ENCODE peak calls at places on chromosomes 11 and 22, in seven cellular contexts. One of them, this sample, is unnamed.

GRCh38 chr11:1921576-1922141 is 2.2 kb downstream of the TNNT3 start:
- DNase-seq in SK-N-SH: peak; percentile 72
- DNase-seq in HepG2: no peak
- DNase-seq in GM12878: no peak
- DNase-seq in HCT116: no peak
- DNase-seq in H1: no peak
- DNase-seq in K562: no peak
- DNase-seq in this sample: no peak

GRCh38 chr11:44621140-44621681 is 55.7 kb downstream of the CD82 start:
- DNase-seq in H1: peak; percentile 46
- DNase-seq in HCT116: peak; percentile 41
- DNase-seq in K562: peak; percentile 87
- DNase-seq in HepG2: peak; percentile 55
- DNase-seq in GM12878: no peak
- DNase-seq in SK-N-SH: peak; percentile 92
- DNase-seq in this sample: peak; percentile 71

GRCh38 chr11:78715639-78716311 is 141.1 kb upstream of the NARS2 start:
- DNase-seq in GM12878: no peak
- DNase-seq in SK-N-SH: peak; percentile 72
- DNase-seq in HCT116: peak; percentile 73
- DNase-seq in HepG2: peak; percentile 57
- DNase-seq in K562: peak; percentile 74
- DNase-seq in H1: peak; percentile 69
- DNase-seq in this sample: peak; percentile 19

GRCh38 chr11:28618426-28618825 is 510.2 kb downstream of the METTL15 start:
- DNase-seq in K562: no peak
- DNase-seq in GM12878: no peak
- DNase-seq in HepG2: no peak
- DNase-seq in H1: no peak
- DNase-seq in SK-N-SH: no peak
- DNase-seq in HCT116: no peak
- DNase-seq in this sample: no peak

GRCh38 chr11:75277991-75278790 is 37.6 kb downstream of the TPBGL start:
- DNase-seq in SK-N-SH: no peak
- DNase-seq in GM12878: no peak
- DNase-seq in H1: no peak
- DNase-seq in K562: no peak
- DNase-seq in HCT116: no peak
- DNase-seq in HepG2: no peak
- DNase-seq in this sample: no peak

GRCh38 chr11:2897048-2897447 is 11.5 kb upstream of the CDKN1C start:
- DNase-seq in SK-N-SH: no peak
- DNase-seq in H1: no peak
- DNase-seq in GM12878: no peak
- DNase-seq in K562: no peak
- DNase-seq in HepG2: no peak
- DNase-seq in HCT116: no peak
- DNase-seq in this sample: no peak

GRCh38 chr11:36744375-36745168 is 146.5 kb upstream of the RAG2 start:
- DNase-seq in HCT116: peak; percentile 46
- DNase-seq in HepG2: peak; percentile 52
- DNase-seq in SK-N-SH: peak; percentile 48
- DNase-seq in K562: peak; percentile 50
- DNase-seq in H1: peak; percentile 13
- DNase-seq in GM12878: no peak
- DNase-seq in this sample: peak; percentile 85

GRCh38 chr11:59076876-59077571 is 9.1 kb upstream of the GLYATL1B start:
- DNase-seq in HepG2: no peak
- DNase-seq in H1: no peak
- DNase-seq in K562: no peak
- DNase-seq in HCT116: no peak
- DNase-seq in GM12878: no peak
- DNase-seq in SK-N-SH: no peak
- DNase-seq in this sample: no peak

GRCh38 chr11:111785886-111786412 is 19.8 kb upstream of the PPP2R1B start:
- DNase-seq in GM12878: no peak
- DNase-seq in HepG2: peak; percentile 76
- DNase-seq in H1: no peak
- DNase-seq in SK-N-SH: no peak
- DNase-seq in K562: no peak
- DNase-seq in HCT116: no peak
- DNase-seq in this sample: no peak

GRCh38 chr11:15911377-15912044 is 444.8 kb downstream of the SOX6 start:
- DNase-seq in SK-N-SH: no peak
- DNase-seq in K562: no peak
- DNase-seq in HepG2: no peak
- DNase-seq in H1: no peak
- DNase-seq in HCT116: no peak
- DNase-seq in GM12878: no peak
- DNase-seq in this sample: no peak

GRCh38 chr11:86245369-86246292 is 1.1 kb downstream of the EED start:
- DNase-seq in GM12878: no peak
- DNase-seq in HCT116: no peak
- DNase-seq in K562: peak; percentile 38
- DNase-seq in SK-N-SH: peak; percentile 13
- DNase-seq in HepG2: peak; percentile 23
- DNase-seq in H1: no peak
- DNase-seq in this sample: peak; percentile 22

GRCh38 chr11:10002221-10002620 is 291.8 kb downstream of the SBF2 start:
- DNase-seq in GM12878: no peak
- DNase-seq in HepG2: no peak
- DNase-seq in HCT116: no peak
- DNase-seq in H1: no peak
- DNase-seq in SK-N-SH: no peak
- DNase-seq in K562: no peak
- DNase-seq in this sample: no peak

GRCh38 chr11:20045098-20045688 is 115.1 kb downstream of the DBX1 start:
- DNase-seq in HCT116: no peak
- DNase-seq in H1: no peak
- DNase-seq in GM12878: no peak
- DNase-seq in HepG2: no peak
- DNase-seq in SK-N-SH: peak; percentile 68
- DNase-seq in K562: no peak
- DNase-seq in this sample: no peak

GRCh38 chr11:19890308-19890707 is 177.7 kb downstream of the NAV2 start:
- DNase-seq in HepG2: no peak
- DNase-seq in HCT116: no peak
- DNase-seq in K562: no peak
- DNase-seq in GM12878: no peak
- DNase-seq in H1: no peak
- DNase-seq in SK-N-SH: no peak
- DNase-seq in this sample: no peak

GRCh38 chr22:27867114-27867957 is 51.7 kb downstream of the PITPNB start:
- DNase-seq in H1: no peak
- DNase-seq in HepG2: no peak
- DNase-seq in GM12878: no peak
- DNase-seq in SK-N-SH: no peak
- DNase-seq in K562: no peak
- DNase-seq in HCT116: no peak
- DNase-seq in this sample: no peak

GRCh38 chr11:119470316-119471266 is 47.6 kb upstream of the THY1 start:
- DNase-seq in HCT116: no peak
- DNase-seq in GM12878: no peak
- DNase-seq in H1: no peak
- DNase-seq in HepG2: no peak
- DNase-seq in K562: no peak
- DNase-seq in SK-N-SH: no peak
- DNase-seq in this sample: no peak

GRCh38 chr22:44096736-44097135 is 72.6 kb downstream of the PARVB start:
- DNase-seq in K562: no peak
- DNase-seq in SK-N-SH: no peak
- DNase-seq in HCT116: no peak
- DNase-seq in HepG2: no peak
- DNase-seq in GM12878: no peak
- DNase-seq in H1: no peak
- DNase-seq in this sample: no peak

GRCh38 chr11:70713988-70714665 is 315.8 kb downstream of the CTTN start:
- DNase-seq in H1: peak; percentile 33
- DNase-seq in K562: no peak
- DNase-seq in HCT116: no peak
- DNase-seq in GM12878: no peak
- DNase-seq in HepG2: no peak
- DNase-seq in SK-N-SH: peak; percentile 68
- DNase-seq in this sample: peak; percentile 91

GRCh38 chr11:59659981-59660380 is 8.9 kb downstream of the PATL1 start:
- DNase-seq in HCT116: no peak
- DNase-seq in SK-N-SH: no peak
- DNase-seq in H1: no peak
- DNase-seq in GM12878: no peak
- DNase-seq in K562: no peak
- DNase-seq in HepG2: no peak
- DNase-seq in this sample: no peak

GRCh38 chr11:19978668-19979518 is 181.4 kb downstream of the DBX1 start:
- DNase-seq in GM12878: peak; percentile 40
- DNase-seq in SK-N-SH: no peak
- DNase-seq in HepG2: peak; percentile 88
- DNase-seq in H1: no peak
- DNase-seq in K562: peak; percentile 27
- DNase-seq in HCT116: peak; percentile 65
- DNase-seq in this sample: peak; percentile 21

GRCh38 chr22:49028111-49028510 is 799.6 kb downstream of the BRD1 start:
- DNase-seq in HepG2: no peak
- DNase-seq in GM12878: no peak
- DNase-seq in HCT116: no peak
- DNase-seq in H1: no peak
- DNase-seq in K562: no peak
- DNase-seq in SK-N-SH: no peak
- DNase-seq in this sample: no peak

GRCh38 chr22:49354516-49355205 is 473.0 kb downstream of the BRD1 start:
- DNase-seq in K562: no peak
- DNase-seq in H1: no peak
- DNase-seq in HCT116: no peak
- DNase-seq in HepG2: no peak
- DNase-seq in SK-N-SH: peak; percentile 5
- DNase-seq in GM12878: no peak
- DNase-seq in this sample: no peak

GRCh38 chr11:2825886-2826678 is 59.5 kb downstream of the CDKN1C start:
- DNase-seq in GM12878: no peak
- DNase-seq in HepG2: peak; percentile 60
- DNase-seq in HCT116: no peak
- DNase-seq in SK-N-SH: peak; percentile 38
- DNase-seq in H1: peak; percentile 31
- DNase-seq in K562: no peak
- DNase-seq in this sample: peak; percentile 24

GRCh38 chr11:79440451-79441158 is at the start of gene TENM4:
- DNase-seq in HepG2: no peak
- DNase-seq in HCT116: no peak
- DNase-seq in SK-N-SH: peak; percentile 86
- DNase-seq in GM12878: no peak
- DNase-seq in K562: no peak
- DNase-seq in H1: no peak
- DNase-seq in this sample: peak; percentile 56

GRCh38 chr11:97060184-97060583 is 670.4 kb downstream of the JRKL start:
- DNase-seq in K562: no peak
- DNase-seq in HCT116: no peak
- DNase-seq in H1: no peak
- DNase-seq in SK-N-SH: no peak
- DNase-seq in HepG2: no peak
- DNase-seq in GM12878: no peak
- DNase-seq in this sample: no peak

GRCh38 chr22:29266564-29267461 is 968 bp downstream of the RHBDD3 start:
- DNase-seq in H1: no peak
- DNase-seq in HCT116: no peak
- DNase-seq in SK-N-SH: peak; percentile 49
- DNase-seq in K562: no peak
- DNase-seq in GM12878: no peak
- DNase-seq in HepG2: no peak
- DNase-seq in this sample: no peak

GRCh38 chr11:111598546-111598945 is 3.7 kb upstream of the SIK2 start:
- DNase-seq in K562: no peak
- DNase-seq in HepG2: no peak
- DNase-seq in GM12878: no peak
- DNase-seq in HCT116: no peak
- DNase-seq in H1: no peak
- DNase-seq in SK-N-SH: no peak
- DNase-seq in this sample: no peak

GRCh38 chr11:615453-616319 is at the start of gene IRF7:
- DNase-seq in H1: no peak
- DNase-seq in SK-N-SH: peak; percentile 96
- DNase-seq in K562: peak; percentile 86
- DNase-seq in HCT116: peak; percentile 73
- DNase-seq in HepG2: no peak
- DNase-seq in GM12878: peak; percentile 89
- DNase-seq in this sample: peak; percentile 84
- TF ChIP-seq JUND in H1: no peak
- TF ChIP-seq JUND in SK-N-SH: no peak
- TF ChIP-seq JUND in K562: no peak
- TF ChIP-seq JUND in HCT116: no peak
- TF ChIP-seq JUND in HepG2: no peak
- TF ChIP-seq JUND in GM12878: no peak
- TF ChIP-seq JUND in this sample: no peak

GRCh38 chr11:117849781-117850414 is 25.4 kb upstream of the FXYD2 start:
- DNase-seq in H1: no peak
- DNase-seq in HCT116: no peak
- DNase-seq in HepG2: no peak
- DNase-seq in GM12878: no peak
- DNase-seq in SK-N-SH: no peak
- DNase-seq in K562: no peak
- DNase-seq in this sample: no peak
- TF ChIP-seq JUND in H1: no peak
- TF ChIP-seq JUND in HCT116: no peak
- TF ChIP-seq JUND in HepG2: no peak
- TF ChIP-seq JUND in GM12878: no peak
- TF ChIP-seq JUND in SK-N-SH: no peak
- TF ChIP-seq JUND in K562: no peak
- TF ChIP-seq JUND in this sample: no peak

GRCh38 chr22:41481131-41481830 is 12.4 kb downstream of the ACO2 start:
- DNase-seq in HepG2: no peak
- DNase-seq in K562: no peak
- DNase-seq in GM12878: no peak
- DNase-seq in SK-N-SH: no peak
- DNase-seq in HCT116: no peak
- DNase-seq in H1: no peak
- DNase-seq in this sample: peak; percentile 33
- TF ChIP-seq JUND in HepG2: no peak
- TF ChIP-seq JUND in K562: no peak
- TF ChIP-seq JUND in GM12878: no peak
- TF ChIP-seq JUND in SK-N-SH: no peak
- TF ChIP-seq JUND in HCT116: no peak
- TF ChIP-seq JUND in H1: no peak
- TF ChIP-seq JUND in this sample: no peak

DNA sequence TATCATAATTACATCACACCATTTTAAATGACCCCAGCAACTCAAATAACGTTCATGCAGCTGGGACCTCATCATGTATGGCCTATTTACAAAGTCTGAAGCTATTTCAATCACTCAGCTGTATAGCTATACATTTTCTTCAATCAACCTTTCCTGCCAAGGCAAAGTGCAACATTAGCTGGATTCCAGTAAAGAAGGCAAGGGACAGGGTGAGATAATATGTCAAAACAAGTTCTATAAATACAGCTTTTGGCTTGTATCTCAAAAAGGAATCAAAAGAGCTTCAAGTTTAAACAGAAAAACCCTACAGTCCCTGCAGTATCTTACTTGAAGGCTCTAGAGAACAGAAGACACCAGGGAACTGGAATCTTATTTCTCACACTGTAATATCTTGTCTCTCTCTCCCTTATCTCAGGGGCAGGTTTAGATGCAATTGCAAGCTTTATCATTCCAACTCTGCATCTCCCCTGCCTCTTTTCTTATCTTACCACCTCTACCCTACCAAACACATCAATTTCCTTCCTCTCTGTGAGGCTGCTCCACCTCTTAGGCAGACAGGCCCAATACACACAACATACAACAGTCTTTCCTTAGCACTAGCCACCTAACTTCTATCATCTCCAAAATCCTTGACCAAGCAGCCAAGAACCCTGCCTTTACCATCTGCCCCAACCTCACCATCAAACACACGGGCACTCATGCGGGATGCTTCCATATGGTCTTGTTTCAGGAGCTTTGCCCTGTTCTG is 34.5 kb downstream of the CELF1 start:
- DNase-seq in K562: no peak
- DNase-seq in H1: no peak
- DNase-seq in HCT116: no peak
- DNase-seq in HepG2: no peak
- DNase-seq in GM12878: no peak
- DNase-seq in SK-N-SH: no peak
- DNase-seq in this sample: no peak
- TF ChIP-seq JUND in K562: peak; percentile 36
- TF ChIP-seq JUND in H1: no peak
- TF ChIP-seq JUND in HCT116: no peak
- TF ChIP-seq JUND in HepG2: no peak
- TF ChIP-seq JUND in GM12878: no peak
- TF ChIP-seq JUND in SK-N-SH: no peak
- TF ChIP-seq JUND in this sample: no peak